ENCODE peak calls at places on chromosomes 4 and X, in four cellular contexts. R, J, V and I are unnamed samples. For H3K4me1, the result is how much of the 10 kb centered on the place peaks cover.

GRCh38 chrX:55907968-55908607 is 190.5 kb downstream of the RRAGB start:
- DNase-seq in R (peak), J (peak), V (peak), I (no peak)

GRCh38 chr4:172096771-172097170 is 283.6 kb downstream of the GALNTL6 start:
- DNase-seq in R (no peak), J (no peak), V (no peak), I (no peak)

GRCh38 chr4:7155611-7156071 is 36.7 kb upstream of the SORCS2 start:
- DNase-seq in R (peak), J (peak), V (no peak), I (no peak)

GRCh38 chrX:43836435-43837184 is 45.6 kb downstream of the MAOB start:
- DNase-seq in R (no peak), J (no peak), V (no peak), I (no peak)

GRCh38 chr4:7086384-7086783 is 18.5 kb upstream of the GRPEL1 start:
- DNase-seq in R (no peak), J (no peak), V (no peak), I (no peak)

GRCh38 chr4:115279300-115279699 is 165.9 kb upstream of the NDST4 start:
- DNase-seq in R (no peak), J (no peak), V (no peak), I (no peak)

GRCh38 chr4:15104825-15105224 is 102.5 kb downstream of the CPEB2 start:
- DNase-seq in R (no peak), J (no peak), V (no peak), I (no peak)

GRCh38 chrX:153684447-153685178 is 3.1 kb upstream of the SLC6A8 start:
- DNase-seq in R (no peak), J (no peak), V (peak), I (no peak)

GRCh38 chrX:45524805-45525204 is 324.1 kb upstream of the DIPK2B start:
- DNase-seq in R (no peak), J (no peak), V (no peak), I (no peak)

GRCh38 chrX:6803607-6804006 is 268.7 kb upstream of the VCX3A start:
- DNase-seq in R (no peak), J (no peak), V (no peak), I (no peak)

GRCh38 chrX:93428497-93428896 is 244.9 kb downstream of the NAP1L3 start:
- DNase-seq in R (no peak), J (no peak), V (no peak), I (no peak)

GRCh38 chrX:39688576-39689373 is 409.0 kb downstream of the BCOR start:
- DNase-seq in R (no peak), J (peak), V (peak), I (no peak)

GRCh38 chr4:109702950-109703663 is at the start of gene CASP6:
- DNase-seq in R (peak), J (peak), V (peak), I (peak)

GRCh38 chr4:2333356-2333841 is 71.5 kb upstream of the MXD4 start:
- DNase-seq in R (peak), J (peak), V (no peak), I (no peak)

GRCh38 chr4:4574792-4575191 is 32.9 kb upstream of the STX18 start:
- DNase-seq in R (no peak), J (peak), V (peak), I (no peak)

GRCh38 chr4:23166919-23167318 is 474.2 kb downstream of the GBA3 start:
- DNase-seq in R (no peak), J (no peak), V (no peak), I (no peak)

GRCh38 chr4:121072080-121072835 is at the start of gene NDNF:
- DNase-seq in R (no peak), J (peak), V (peak), I (no peak)

GRCh38 chr4:109359040-109359646 is 56.7 kb upstream of the COL25A1 start:
- DNase-seq in R (no peak), J (no peak), V (no peak), I (no peak)

GRCh38 chr4:174358823-174359222 is 75.1 kb downstream of the CEP44 start:
- DNase-seq in R (no peak), J (no peak), V (no peak), I (no peak)

GRCh38 chr4:6694177-6694901 is 661 bp downstream of the S100P start:
- DNase-seq in R (no peak), J (no peak), V (no peak), I (no peak)

GRCh38 chrX:45774961-45775360 is 574.3 kb upstream of the DIPK2B start:
- DNase-seq in R (no peak), J (no peak), V (no peak), I (no peak)

GRCh38 chr4:86496094-86497060 is 97.7 kb upstream of the PTPN13 start:
- DNase-seq in R (no peak), J (peak), V (no peak), I (no peak)
- H3K27ac ChIP-seq in R (peak), J (no peak), V (no peak), I (no peak)

GRCh38 chr4:139553751-139554670 is 2.0 kb downstream of the SETD7 start:
- DNase-seq in R (no peak), J (no peak), V (no peak), I (no peak)
- H3K4me3 ChIP-seq in R (peak), J (peak), V (peak), I (no peak)

DNA sequence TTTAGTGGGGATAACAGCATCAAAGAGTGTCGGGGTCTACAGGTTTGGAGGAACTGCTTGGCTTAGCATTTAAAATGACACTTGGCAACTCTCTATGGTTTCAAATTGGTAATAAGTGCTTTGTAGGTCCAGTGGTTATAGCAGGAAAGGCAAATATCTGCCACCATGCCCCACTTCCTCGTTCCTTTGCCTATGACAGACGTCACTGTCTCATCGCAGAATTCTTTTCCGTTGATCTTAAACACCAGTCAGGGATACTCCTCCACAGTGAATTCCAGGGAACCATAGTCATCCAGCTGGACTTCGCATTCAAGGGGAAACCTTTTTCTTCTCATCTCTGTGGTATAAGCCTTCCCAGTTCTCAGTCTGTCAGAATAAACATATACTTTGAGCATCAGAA is 319.1 kb downstream of the GPAT3 start:
- DNase-seq in R (peak), J (no peak), V (no peak), I (no peak)
- H3K4me1 ChIP-seq in R (under half), J (under half), V (under half), I (under half)

GRCh38 chrX:97597954-97598353 is 714.2 kb downstream of the RPA4 start:
- DNase-seq in R (no peak), J (no peak), V (no peak), I (peak)

GRCh38 chrX:97605271-97605670 is 721.6 kb downstream of the RPA4 start:
- DNase-seq in R (no peak), J (no peak), V (no peak), I (no peak)

GRCh38 chrX:97602465-97603258 is 719.0 kb downstream of the RPA4 start:
- DNase-seq in R (no peak), J (no peak), V (no peak), I (no peak)
- H3K27ac ChIP-seq in R (no peak), J (peak), V (no peak), I (no peak)

DNA sequence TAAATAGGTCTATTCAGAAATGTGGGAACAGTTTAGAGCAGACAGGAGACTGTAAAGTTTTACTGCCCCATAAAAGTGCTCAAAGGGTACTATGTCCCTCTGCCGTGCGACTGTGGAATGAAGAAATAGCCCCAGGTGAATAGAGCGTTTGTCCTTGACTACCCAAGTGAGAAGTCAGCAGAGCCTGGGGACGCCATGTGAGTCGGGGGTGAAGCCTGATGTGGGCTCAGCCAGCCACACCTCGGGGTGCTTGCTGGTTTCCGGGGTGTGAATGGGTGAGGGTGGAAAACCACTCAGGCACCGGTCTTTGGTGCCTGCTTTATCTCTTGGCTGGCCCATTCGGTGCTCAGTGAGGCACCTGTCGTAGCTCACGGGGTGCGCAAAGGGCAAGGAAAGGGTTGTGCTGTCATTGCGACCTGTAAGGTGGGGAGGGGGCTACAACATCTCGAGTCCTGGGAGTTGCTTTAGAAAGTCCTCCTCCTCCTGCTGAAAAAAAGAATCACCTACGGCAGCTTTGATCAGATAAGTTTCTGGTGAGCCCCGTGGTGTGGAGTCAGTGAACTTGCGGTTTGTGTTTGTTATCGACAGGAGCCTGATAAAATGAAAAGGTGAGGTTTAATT is 895 bp downstream of the TRIM2 start:
- DNase-seq in R (no peak), J (peak), V (no peak), I (no peak)
- H3K4me3 ChIP-seq in R (no peak), J (peak), V (no peak), I (peak)